ENCODE peak calls at places on chromosomes 3 and 15, in four cellular contexts. E is CD8-positive, alpha-beta memory T cell; L is esophagus muscularis mucosa; J is tibial artery. H is an unnamed sample.

GRCh38 chr3:106403746-106404145 is 534.9 kb upstream of the CBLB start:
- DNase-seq in E (no peak), L (no peak), J (no peak), H (no peak)

GRCh38 chr3:159882367-159882766 is 106.3 kb upstream of the IL12A start:
- DNase-seq in E (no peak), L (peak; percentile 60), J (no peak), H (no peak)

GRCh38 chr15:89593018-89593417 is 17.7 kb downstream of the TICRR start:
- DNase-seq in E (no peak), L (no peak), J (no peak), H (no peak)

GRCh38 chr3:120497318-120497717 is 46.5 kb upstream of the FSTL1 start:
- DNase-seq in E (no peak), L (peak; percentile 14), J (no peak), H (no peak)

GRCh38 chr15:98758224-98758623 is 109.9 kb downstream of the IGF1R start:
- DNase-seq in E (no peak), L (no peak), J (no peak), H (no peak)

GRCh38 chr3:22358334-22358733 is 607.3 kb upstream of the ZNF385D start:
- DNase-seq in E (no peak), L (no peak), J (no peak), H (no peak)

GRCh38 chr15:49441816-49442215 is 18.8 kb downstream of the FGF7 start:
- DNase-seq in E (no peak), L (no peak), J (no peak), H (no peak)

GRCh38 chr3:157067114-157067513 is 92.8 kb downstream of the CCNL1 start:
- DNase-seq in E (peak; percentile 46), L (no peak), J (no peak), H (peak; percentile 27)

GRCh38 chr3:141020139-141020940 is 30.8 kb upstream of the SPSB4 start:
- DNase-seq in E (no peak), L (no peak), J (no peak), H (no peak)

GRCh38 chr3:58351920-58352319 is 19.2 kb downstream of the PXK start:
- DNase-seq in E (no peak), L (no peak), J (no peak), H (no peak)

GRCh38 chr3:194561306-194561974 is 71.8 kb downstream of the TMEM44 start:
- DNase-seq in E (no peak), L (no peak), J (no peak), H (no peak)

GRCh38 chr3:43497405-43497804 is 124.4 kb downstream of the ANO10 start:
- DNase-seq in E (no peak), L (no peak), J (no peak), H (no peak)

GRCh38 chr15:32878342-32878741 is 160.5 kb downstream of the GREM1 start:
- DNase-seq in E (no peak), L (no peak), J (no peak), H (no peak)

GRCh38 chr3:50237133-50237651 is 1.2 kb downstream of the GNAI2 start:
- DNase-seq in E (peak; percentile 58), L (no peak), J (peak; percentile 76), H (no peak)

GRCh38 chr3:43691120-43692002 is 623 bp downstream of the ABHD5 start:
- DNase-seq in E (no peak), L (peak; percentile 93), J (peak; percentile 76), H (peak; percentile 1)

GRCh38 chr3:141709126-141709770 is 28.9 kb upstream of the RNF7 start:
- DNase-seq in E (no peak), L (peak; percentile 86), J (no peak), H (no peak)

GRCh38 chr3:155184027-155184426 is 103.9 kb downstream of the MME start:
- DNase-seq in E (no peak), L (no peak), J (no peak), H (no peak)

GRCh38 chr15:63504247-63504978 is at the start of gene USP3:
- DNase-seq in E (peak; percentile 95), L (peak; percentile 98), J (peak; percentile 98), H (peak; percentile 89)

GRCh38 chr15:96303503-96304054 is 26.9 kb upstream of the NR2F2 start:
- DNase-seq in E (no peak), L (no peak), J (no peak), H (no peak)

GRCh38 chr15:52658955-52659354 is 20.2 kb downstream of the ATOSA start:
- DNase-seq in E (peak; percentile 33), L (no peak), J (no peak), H (no peak)

GRCh38 chr3:126026277-126026751 is 57.3 kb downstream of the ROPN1B start:
- DNase-seq in E (no peak), L (peak; percentile 70), J (no peak), H (no peak)

GRCh38 chr3:110149763-110150162 is 812.4 kb upstream of the DPPA4 start:
- DNase-seq in E (no peak), L (no peak), J (no peak), H (no peak)

GRCh38 chr3:33395900-33396299 is 44.3 kb downstream of the UBP1 start:
- DNase-seq in E (no peak), L (no peak), J (no peak), H (no peak)

GRCh38 chr3:143644370-143645089 is 203.7 kb downstream of the SLC9A9 start:
- DNase-seq in E (peak; percentile 8), L (no peak), J (no peak), H (no peak)

GRCh38 chr3:98799479-98799878 is 36.3 kb downstream of the ST3GAL6 start:
- DNase-seq in E (no peak), L (no peak), J (no peak), H (no peak)

GRCh38 chr3:52174896-52175295 is 20.7 kb upstream of the POC1A start:
- DNase-seq in E (no peak), L (no peak), J (no peak), H (no peak)

GRCh38 chr15:78508272-78508671 is 895 bp downstream of the HYKK start:
- DNase-seq in E (no peak), L (no peak), J (no peak), H (no peak)

GRCh38 chr15:89401636-89402252 is 67.1 kb upstream of the POLG start:
- DNase-seq in E (no peak), L (no peak), J (no peak), H (no peak)

GRCh38 chr15:57646057-57646456 is 54.4 kb downstream of the MYZAP start:
- DNase-seq in E (no peak), L (peak; percentile 45), J (no peak), H (no peak)

GRCh38 chr15:57647791-57648130 is 56.1 kb downstream of the MYZAP start:
- DNase-seq in E (no peak), L (peak; percentile 87), J (no peak), H (no peak)

GRCh38 chr15:57649138-57649537 is 57.4 kb upstream of the POLR2M start:
- DNase-seq in E (no peak), L (peak; percentile 17), J (no peak), H (no peak)

GRCh38 chr15:57651445-57651844 is 55.1 kb upstream of the POLR2M start:
- DNase-seq in E (no peak), L (peak; percentile 77), J (no peak), H (no peak)

GRCh38 chr15:57647071-57647790 is 55.5 kb downstream of the MYZAP start:
- DNase-seq in E (no peak), L (peak; percentile 47), J (no peak), H (no peak)
- H3K4me1 ChIP-seq in E (no peaks in the 10 kb centered on the region), L (peaks cover 17% of the 10 kb centered on the region), J (no peaks in the 10 kb centered on the region), H (no peaks in the 10 kb centered on the region)

GRCh38 chr3:16917980-16918682 is 33.4 kb downstream of the PLCL2 start:
- DNase-seq in E (no peak), L (no peak), J (no peak), H (no peak)

GRCh38 chr3:16918683-16919025 is 33.9 kb downstream of the PLCL2 start:
- DNase-seq in E (no peak), L (no peak), J (no peak), H (no peak)

GRCh38 chr3:16917256-16917935 is 32.6 kb downstream of the PLCL2 start:
- DNase-seq in E (no peak), L (no peak), J (no peak), H (no peak)

GRCh38 chr3:16913264-16913580 is 28.5 kb downstream of the PLCL2 start:
- DNase-seq in E (no peak), L (no peak), J (no peak), H (no peak)

GRCh38 chr3:16916840-16917239 is 32.1 kb downstream of the PLCL2 start:
- DNase-seq in E (no peak), L (no peak), J (no peak), H (no peak)
- H3K4me1 ChIP-seq in E (peaks cover 64% of the 10 kb centered on the region), L (no peaks in the 10 kb centered on the region), J (peaks cover 28% of the 10 kb centered on the region), H (peaks cover 15% of the 10 kb centered on the region)

DNA sequence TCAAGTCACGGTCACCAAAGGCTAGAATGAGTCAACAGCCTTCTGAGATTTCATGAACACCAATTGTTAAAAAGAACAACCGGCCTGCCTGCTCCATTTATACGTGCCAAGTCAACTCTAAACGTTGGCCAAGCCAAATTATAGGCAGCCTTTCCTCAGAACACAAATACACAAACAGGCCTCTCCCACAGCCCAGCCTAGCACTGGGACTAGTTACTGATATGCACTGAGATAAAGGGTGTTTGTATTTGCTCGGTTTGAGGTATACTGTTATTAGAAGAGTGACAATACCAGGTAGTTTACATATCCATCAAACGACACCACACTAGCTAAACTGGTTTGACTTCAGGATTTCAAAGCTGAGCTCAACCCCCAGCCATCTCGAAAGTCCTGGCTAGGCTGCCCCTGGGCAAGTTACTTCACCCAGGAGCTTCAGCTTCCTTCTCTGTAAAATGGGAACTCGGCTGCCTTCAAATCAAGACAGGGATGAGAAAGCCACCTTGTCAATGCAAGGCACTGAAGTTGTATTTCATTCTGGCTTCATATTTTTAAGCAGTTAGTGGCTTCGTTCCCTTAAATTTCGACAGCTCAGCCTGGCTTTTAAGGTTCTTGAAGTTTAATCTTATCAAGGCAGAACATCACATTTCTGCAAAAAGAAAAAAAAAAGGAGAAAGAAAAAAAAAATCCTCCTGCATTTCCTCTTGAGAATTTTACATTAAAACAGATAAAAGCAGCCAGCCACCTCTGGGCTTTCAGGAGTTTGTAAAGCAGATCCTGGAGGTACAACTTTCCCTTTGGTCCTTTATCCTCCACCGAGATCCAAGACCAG is 4.0 kb downstream of the TLE3 start:
- DNase-seq in E (no peak), L (no peak), J (peak; percentile 55), H (no peak)
- H3K4me1 ChIP-seq in E (peaks cover 69% of the 10 kb centered on the region), L (peaks cover 86% of the 10 kb centered on the region), J (peaks cover 72% of the 10 kb centered on the region), H (peaks cover 33% of the 10 kb centered on the region)

GRCh38 chr3:13009132-13009945 is 63.9 kb downstream of the IQSEC1 start:
- DNase-seq in E (peak; percentile 56), L (no peak), J (peak; percentile 84), H (peak; percentile 52)

GRCh38 chr3:13011369-13012227 is 61.6 kb downstream of the IQSEC1 start:
- DNase-seq in E (peak; percentile 89), L (no peak), J (no peak), H (peak; percentile 75)

GRCh38 chr3:13008114-13008995 is 64.9 kb downstream of the IQSEC1 start:
- DNase-seq in E (no peak), L (no peak), J (no peak), H (no peak)

GRCh38 chr3:13010770-13011169 is 62.5 kb downstream of the IQSEC1 start:
- DNase-seq in E (no peak), L (no peak), J (no peak), H (no peak)

DNA sequence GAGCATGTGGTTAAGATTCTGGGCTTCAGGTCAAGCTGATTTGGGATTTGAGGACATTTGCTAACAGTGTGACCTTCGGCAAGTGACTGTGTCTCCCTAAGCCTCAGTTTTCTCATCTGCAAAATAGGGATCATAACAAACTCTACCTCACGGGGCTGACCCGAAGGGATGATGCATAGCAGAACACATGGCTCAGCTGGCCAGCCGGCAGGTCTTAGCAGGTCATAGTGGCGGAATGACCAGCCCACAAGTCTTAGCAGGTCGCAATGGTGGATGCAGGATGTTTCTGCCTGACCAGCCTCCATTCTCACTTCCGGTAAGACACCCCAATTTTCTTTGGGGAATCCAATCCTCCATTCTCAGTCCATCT is 63.3 kb downstream of the IQSEC1 start:
- DNase-seq in E (no peak), L (no peak), J (no peak), H (no peak)
- H3K4me1 ChIP-seq in E (peaks cover 100% of the 10 kb centered on the region), L (peaks cover 22% of the 10 kb centered on the region), J (no peaks in the 10 kb centered on the region), H (peaks cover 100% of the 10 kb centered on the region)

H was measured in effector memory CD4-positive, alpha-beta T cell.